ENCODE peak calls at places on chromosomes 16 and 17, in six cellular contexts. K is neuronal stem cell, B is IMR-90, H is trophoblast cell, Y is H1, J is mesenchymal stem cell. U is an unnamed sample.
A peak's percentile ranks its signal among the peaks of the same experiment; 100 is the strongest.

GRCh38 chr16:49440156-49441065 is 66.8 kb downstream of the C16orf78 start:
- DNase-seq in K (no peak), B (no peak), H (no peak), Y (no peak), J (no peak), U (no peak)

GRCh38 chr16:89853306-89853993 is 19.9 kb upstream of the TCF25 start:
- DNase-seq in K (no peak), B (no peak), H (no peak), Y (no peak), J (no peak), U (no peak)

GRCh38 chr17:40813804-40814203 is 8.6 kb downstream of the KRT10 start:
- DNase-seq in K (no peak), B (peak; percentile 47), H (no peak), Y (no peak), J (no peak), U (no peak)

GRCh38 chr17:72205357-72205756 is 84.5 kb downstream of the SOX9 start:
- DNase-seq in K (peak; percentile 41), B (no peak), H (no peak), Y (no peak), J (no peak), U (no peak)

GRCh38 chr17:75352079-75352569 is 53.4 kb downstream of the GRB2 start:
- DNase-seq in K (no peak), B (no peak), H (no peak), Y (no peak), J (no peak), U (peak; percentile 83)

GRCh38 chr16:27781195-27781524 is 231.2 kb downstream of the KATNIP start:
- DNase-seq in K (no peak), B (no peak), H (no peak), Y (no peak), J (peak; percentile 22), U (no peak)

GRCh38 chr16:82081271-82081670 is 46.2 kb downstream of the HSD17B2 start:
- DNase-seq in K (no peak), B (no peak), H (no peak), Y (no peak), J (no peak), U (no peak)

GRCh38 chr16:89370081-89370511 is 120.3 kb downstream of the ANKRD11 start:
- DNase-seq in K (no peak), B (peak; percentile 44), H (peak; percentile 70), Y (no peak), J (peak; percentile 30), U (no peak)

GRCh38 chr16:81562174-81562849 is 117.7 kb downstream of the CMIP start:
- DNase-seq in K (no peak), B (no peak), H (no peak), Y (no peak), J (no peak), U (no peak)

GRCh38 chr17:47200325-47200663 is 8.9 kb upstream of the MYL4 start:
- DNase-seq in K (no peak), B (no peak), H (no peak), Y (no peak), J (no peak), U (no peak)

GRCh38 chr16:30985401-30986128 is 558 bp downstream of the HSD3B7 start:
- DNase-seq in K (no peak), B (no peak), H (peak; percentile 64), Y (no peak), J (peak; percentile 13), U (peak; percentile 81)

GRCh38 chr17:14688134-14688533 is 387.3 kb downstream of the HS3ST3B1 start:
- DNase-seq in K (no peak), B (no peak), H (peak; percentile 34), Y (no peak), J (no peak), U (no peak)

DNA sequence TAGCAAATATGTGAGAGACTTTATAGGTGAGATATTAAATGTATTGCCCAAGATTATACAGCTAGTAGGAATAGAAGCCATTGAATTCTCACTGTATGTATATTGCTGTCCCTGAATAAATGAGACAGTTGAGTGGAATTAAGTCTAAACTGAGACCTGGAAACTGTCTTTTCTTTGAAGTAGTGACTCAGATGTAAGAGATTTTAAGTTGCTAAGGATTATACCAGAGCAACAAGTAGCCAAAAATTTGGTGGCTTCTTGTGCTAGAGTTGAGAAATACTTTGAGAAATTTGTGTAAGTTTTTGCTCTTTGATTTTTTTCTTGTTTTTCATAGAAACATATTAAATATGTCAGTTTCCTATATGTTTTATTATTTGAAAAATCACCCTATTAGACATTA is 58.7 kb downstream of the TANC2 start:
- DNase-seq in K (no peak), B (peak; percentile 42), H (peak; percentile 78), Y (no peak), J (no peak), U (no peak)
- H4K91ac ChIP-seq in K (no peak overlapping the region), B (no peak overlapping the region), H (no peak overlapping the region), Y (no peak overlapping the region), J (no peak overlapping the region), U (no peak overlapping the region)

GRCh38 chr17:78485416-78486168 is 91.6 kb downstream of the DNAH17 start:
- DNase-seq in K (no peak), B (no peak), H (no peak), Y (no peak), J (no peak), U (peak; percentile 68)
- H3K4me2 ChIP-seq in K (peak overlapping the region; percentile 88), B (no peak overlapping the region), H (no peak overlapping the region), Y (peak overlapping the region; percentile 84), J (peak overlapping the region; percentile 71), U (peak overlapping the region; percentile 75)

GRCh38 chr16:66458292-66458691 is 31.2 kb downstream of the BEAN1 start:
- DNase-seq in K (no peak), B (no peak), H (no peak), Y (no peak), J (no peak), U (no peak)
- H4K91ac ChIP-seq in K (no peak overlapping the region), B (no peak overlapping the region), H (no peak overlapping the region), Y (no peak overlapping the region), J (no peak overlapping the region), U (no peak overlapping the region)

GRCh38 chr17:78723957-78724356 is 58.1 kb downstream of the CYTH1 start:
- DNase-seq in K (no peak), B (no peak), H (no peak), Y (no peak), J (no peak), U (no peak)
- H3K4me2 ChIP-seq in K (peak overlapping the region; percentile 86), B (no peak overlapping the region), H (no peak overlapping the region), Y (peak overlapping the region; percentile 88), J (no peak overlapping the region), U (peak overlapping the region; percentile 48)

DNA sequence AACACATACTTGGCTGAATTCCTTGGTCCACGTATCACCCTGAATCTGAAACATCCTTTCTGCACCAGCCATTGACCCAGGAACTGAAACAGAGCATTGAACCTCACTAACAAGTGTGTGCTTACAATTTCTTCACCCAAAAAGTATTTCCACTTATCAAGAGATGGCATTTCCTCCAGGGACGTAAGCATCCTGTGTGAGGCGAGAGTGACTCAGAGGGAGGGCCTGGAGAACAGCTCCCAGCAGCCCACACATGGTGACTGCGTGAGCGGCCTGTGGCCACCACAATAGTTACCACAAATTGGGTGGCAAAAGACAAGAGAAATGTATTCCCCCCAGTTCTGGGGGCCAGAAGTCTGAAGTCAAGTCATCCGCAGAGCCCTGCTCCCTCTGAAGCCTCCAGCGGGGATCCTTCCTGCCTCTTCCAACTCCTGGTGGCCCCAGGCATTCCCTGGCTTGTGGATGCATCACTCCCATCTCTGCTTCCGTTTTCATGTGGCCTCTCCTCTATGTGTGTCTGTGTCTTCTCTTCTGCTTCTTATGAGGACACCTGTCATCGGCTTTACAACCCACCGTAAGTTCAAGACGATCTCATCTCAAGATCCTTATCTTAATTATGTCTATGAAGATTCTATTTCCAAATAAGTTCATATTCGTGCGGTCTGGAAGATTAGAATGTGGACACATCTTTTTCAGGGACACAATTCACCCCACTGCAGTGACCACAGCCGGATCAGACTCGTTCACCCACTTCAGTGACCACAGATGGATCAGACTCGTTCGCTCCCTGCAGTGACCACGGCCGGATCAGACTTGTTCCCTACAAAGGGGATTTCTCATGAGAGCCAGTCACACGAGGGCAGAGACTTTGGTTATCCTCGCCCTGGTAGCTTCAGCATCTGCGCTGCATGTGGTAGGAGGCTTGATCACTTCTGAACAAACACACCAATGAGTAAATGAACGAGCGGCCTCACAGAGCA is 122.6 kb upstream of the FOXF1 start:
- DNase-seq in K (no peak), B (peak; percentile 100), H (peak; percentile 5), Y (no peak), J (peak; percentile 100), U (no peak)
- H4K91ac ChIP-seq in K (no peak overlapping the region), B (peak overlapping the region; percentile 99), H (no peak overlapping the region), Y (no peak overlapping the region), J (peak overlapping the region; percentile 98), U (no peak overlapping the region)

DNA sequence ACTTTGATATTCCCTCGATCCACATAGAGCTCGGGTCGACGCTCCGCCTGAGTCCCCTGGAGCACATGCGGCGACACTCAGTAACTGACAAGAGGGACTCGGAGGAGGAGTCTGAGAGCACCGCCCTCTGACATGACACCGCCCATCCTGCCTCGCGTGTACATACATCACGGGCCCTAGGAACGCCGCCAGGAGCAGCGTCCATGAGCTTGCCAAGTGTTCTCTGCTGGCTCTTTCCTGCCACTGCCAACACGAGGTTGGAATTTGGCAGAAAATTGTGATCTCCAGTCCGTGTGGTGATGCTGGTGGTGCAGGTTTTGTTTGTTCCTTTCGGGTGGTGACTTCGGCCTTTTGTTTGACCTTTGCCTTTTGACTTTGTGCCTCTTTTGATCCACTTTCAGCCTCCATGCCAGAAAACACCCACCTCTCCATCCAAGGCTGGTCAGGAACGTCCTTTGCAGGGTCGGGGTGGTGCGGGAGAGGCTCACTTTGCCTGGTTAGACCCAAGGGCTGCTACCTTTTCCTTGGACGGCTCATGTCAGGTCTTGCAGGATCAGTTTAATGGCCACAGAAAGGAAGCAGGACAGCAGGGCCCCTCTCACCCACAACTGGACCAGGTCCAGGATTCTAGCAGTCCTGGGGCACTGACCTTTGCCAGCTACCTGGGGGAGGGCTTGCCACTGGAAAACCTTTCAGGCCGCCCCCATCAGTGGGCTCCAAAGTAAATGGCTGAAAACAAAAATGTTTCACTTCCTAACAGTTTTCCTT is 27.6 kb downstream of the ELAC2 start:
- DNase-seq in K (no peak), B (no peak), H (peak; percentile 6), Y (no peak), J (no peak), U (peak; percentile 69)
- H3K4me2 ChIP-seq in K (no peak overlapping the region), B (no peak overlapping the region), H (no peak overlapping the region), Y (no peak overlapping the region), J (no peak overlapping the region), U (no peak overlapping the region)